ENCODE peak calls at places on chromosomes 3 and 15, in eight cellular contexts. E is CD4-positive, CD25-positive, alpha-beta regulatory T cell; Z is A673; L is CD4-positive, alpha-beta memory T cell; V is adrenal gland; P is fibroblast of lung; N is thyroid gland; I is tibial nerve. Y is an unnamed sample. For H3K4me1, the result is how much of the 10 kb centered on the place peaks cover.

GRCh38 chr3:100581650-100582049 is 27.8 kb upstream of the ADGRG7 start:
- DNase-seq in P (no peak), N (no peak), E (no peak), I (no peak), Z (no peak), L (no peak), V (no peak), Y (no peak)

GRCh38 chr3:159897331-159898075 is 91.1 kb upstream of the IL12A start:
- DNase-seq in Z (peak), L (no peak), N (no peak), I (no peak), E (no peak), V (no peak), P (peak), Y (no peak)

GRCh38 chr15:82570721-82571519 is 30.7 kb upstream of the RPS17 start:
- DNase-seq in N (no peak), V (no peak), E (no peak), Z (no peak), P (peak), I (no peak), L (no peak), Y (no peak)

GRCh38 chr3:25405335-25405734 is 22.7 kb upstream of the RARB start:
- DNase-seq in L (no peak), I (no peak), N (no peak), Z (no peak), V (no peak), E (no peak), P (no peak), Y (no peak)

GRCh38 chr3:197891-198491 is 1.4 kb downstream of the CHL1 start:
- DNase-seq in N (no peak), P (no peak), L (no peak), V (no peak), I (no peak), E (no peak), Z (peak), Y (no peak)

GRCh38 chr15:56244237-56244810 is 645 bp upstream of the RFX7 start:
- DNase-seq in Z (peak), L (peak), E (peak), P (peak), I (no peak), N (peak), V (peak), Y (peak)

GRCh38 chr15:48324949-48325348 is 6.3 kb upstream of the DUT start:
- DNase-seq in V (no peak), N (peak), E (no peak), L (no peak), P (no peak), I (no peak), Z (no peak), Y (no peak)

GRCh38 chr15:60798821-60799220 is 319.9 kb upstream of the ICE2 start:
- DNase-seq in P (peak), N (no peak), L (no peak), V (peak), Z (peak), I (no peak), E (no peak), Y (no peak)

GRCh38 chr3:127811717-127812116 is 10.6 kb downstream of the MGLL start:
- DNase-seq in N (no peak), P (no peak), E (no peak), V (no peak), L (no peak), Z (no peak), I (no peak), Y (no peak)

GRCh38 chr3:67113802-67114407 is 115.8 kb downstream of the KBTBD8 start:
- DNase-seq in Z (peak), P (peak), V (peak), L (peak), I (peak), E (peak), N (peak), Y (peak)

GRCh38 chr3:184602406-184603155 is 41.0 kb downstream of the EPHB3 start:
- DNase-seq in P (no peak), E (no peak), Z (no peak), N (no peak), I (no peak), V (peak), L (no peak), Y (peak)

GRCh38 chr3:126343675-126344074 is 13.5 kb downstream of the KLF15 start:
- DNase-seq in I (no peak), E (no peak), V (no peak), Z (no peak), N (no peak), P (no peak), L (no peak), Y (peak)

GRCh38 chr3:10085738-10086137 is 22.3 kb downstream of the FANCD2OS start:
- DNase-seq in P (no peak), E (no peak), Z (no peak), N (peak), L (no peak), V (no peak), I (no peak), Y (no peak)

DNA sequence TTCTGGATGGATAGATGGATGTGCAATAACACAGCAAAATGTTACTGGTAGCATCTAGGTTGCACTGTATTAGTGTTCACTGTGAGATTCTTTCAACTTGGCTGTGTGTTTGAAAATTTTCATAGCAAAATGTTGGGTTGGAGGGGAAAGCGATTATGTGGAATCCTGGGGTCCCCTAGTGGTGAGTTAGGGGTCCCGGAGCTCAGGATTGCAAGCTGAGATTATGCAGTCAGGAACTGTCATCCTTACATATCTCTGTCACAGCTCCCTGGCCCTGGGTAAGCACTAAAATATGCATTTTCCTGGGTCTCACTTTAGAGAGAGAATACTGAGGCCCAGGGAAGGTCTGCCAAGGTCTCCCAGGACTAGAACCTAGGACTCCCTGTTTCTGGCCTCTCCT is 77.2 kb downstream of the CEMIP start:
- DNase-seq in P (no peak), E (no peak), N (no peak), L (no peak), V (no peak), Z (peak), I (no peak), Y (no peak)
- H3K4me1 ChIP-seq in P (under half), E (under half), N (under half), L (under half), V (under half), Z (under half), I (under half), Y (under half)

DNA sequence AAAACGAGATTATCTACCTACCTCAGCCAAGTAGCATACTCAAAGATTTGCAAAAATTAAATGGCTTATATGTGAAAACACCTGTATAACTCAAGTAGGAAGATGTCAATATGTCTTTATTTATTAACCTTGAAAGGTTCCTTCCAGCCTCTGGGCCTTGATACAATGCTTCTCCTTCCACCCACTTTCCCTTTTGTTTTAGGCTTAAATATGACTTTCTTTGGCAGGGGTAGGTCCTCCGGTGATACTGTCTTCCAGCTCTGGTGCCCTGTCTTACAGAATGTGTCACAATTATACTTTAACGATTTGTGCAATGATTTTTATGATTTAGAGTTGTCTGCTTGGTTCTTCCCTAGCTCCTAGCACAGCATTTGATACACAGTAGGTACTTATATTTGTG is 4.1 kb downstream of the LINS1 start:
- DNase-seq in E (no peak), V (no peak), P (no peak), L (no peak), Z (no peak), I (no peak), N (no peak), Y (no peak)
- H3K27ac ChIP-seq in E (peak), V (no peak), P (no peak), L (peak), Z (no peak), I (no peak), N (no peak), Y (no peak)

DNA sequence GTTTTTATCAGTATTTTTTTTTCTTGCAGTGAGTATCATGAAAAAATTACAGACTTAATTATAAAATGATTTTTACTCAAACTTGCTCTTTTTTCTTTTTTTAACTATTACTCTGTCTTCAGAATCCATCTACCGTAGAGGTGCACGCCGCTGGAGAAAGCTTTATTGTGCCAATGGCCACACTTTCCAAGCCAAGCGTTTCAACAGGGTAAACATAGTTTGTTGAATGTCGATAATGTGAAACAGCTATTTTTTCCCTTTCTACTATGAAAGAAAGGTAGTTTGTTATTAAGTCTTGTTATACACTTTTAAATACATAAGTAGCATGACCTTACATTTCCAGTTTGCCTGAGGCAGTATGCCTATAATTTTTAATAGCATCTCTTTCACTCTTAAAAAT is 45.6 kb downstream of the PRKCI start:
- DNase-seq in E (no peak), V (no peak), P (no peak), N (no peak), I (no peak), L (no peak), Z (no peak), Y (no peak)
- H3K4me1 ChIP-seq in E (under half), V (under half), P (under half), N (under half), I (under half), L (under half), Z (under half), Y (under half)

DNA sequence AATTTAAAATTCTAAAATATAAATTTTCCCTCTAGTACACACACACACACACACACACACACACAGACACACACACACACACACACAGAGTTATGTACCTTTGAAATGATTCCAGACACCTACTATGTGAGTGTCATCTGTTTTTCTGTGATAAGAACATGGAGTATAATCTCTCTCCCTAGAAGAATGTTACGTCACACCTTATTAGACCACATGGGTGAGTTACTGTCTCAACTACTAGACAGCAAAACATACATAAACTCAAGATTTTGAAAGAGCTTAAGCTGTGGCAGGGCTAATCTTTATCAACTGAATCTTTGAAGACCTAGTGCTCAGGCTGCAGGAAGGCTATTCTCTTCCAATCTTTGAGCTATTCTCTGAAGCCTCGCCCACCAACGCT is 385.9 kb upstream of the BCHE start:
- DNase-seq in E (no peak), L (no peak), P (no peak), I (no peak), Z (no peak), V (no peak), N (no peak), Y (no peak)
- H3K27ac ChIP-seq in E (no peak), L (no peak), P (no peak), I (no peak), Z (no peak), V (no peak), N (no peak), Y (no peak)

GRCh38 chr3:64215084-64215483 is 10.2 kb downstream of the PRICKLE2 start:
- DNase-seq in Z (no peak), V (no peak), E (no peak), N (no peak), L (no peak), I (no peak), P (no peak), Y (no peak)
- H3K4me1 ChIP-seq in Z (under half), V (under half), E (under half), N (under half), L (under half), I (under half), P (under half), Y (under half)

GRCh38 chr3:194134231-194134756 is 1.7 kb upstream of the HES1 start:
- DNase-seq in I (peak), L (no peak), V (peak), Z (peak), P (peak), N (peak), E (peak), Y (peak)

GRCh38 chr3:194132465-194133358 is 3.2 kb upstream of the HES1 start:
- DNase-seq in V (no peak), N (no peak), Z (no peak), L (no peak), E (no peak), I (no peak), P (no peak), Y (no peak)

GRCh38 chr3:194134757-194135515 is 1.0 kb upstream of the HES1 start:
- DNase-seq in P (peak), Z (peak), V (peak), E (peak), N (peak), I (peak), L (peak), Y (peak)

GRCh38 chr3:194135516-194135805 is 487 bp upstream of the HES1 start:
- DNase-seq in I (no peak), Z (no peak), P (no peak), V (no peak), E (no peak), L (no peak), N (no peak), Y (no peak)

GRCh38 chr3:194133661-194134230 is 2.2 kb upstream of the HES1 start:
- DNase-seq in L (no peak), N (peak), E (no peak), I (no peak), P (no peak), Z (peak), V (peak), Y (peak)
- H3K27ac ChIP-seq in L (no peak), N (peak), E (no peak), I (peak), P (no peak), Z (peak), V (peak), Y (peak)

DNA sequence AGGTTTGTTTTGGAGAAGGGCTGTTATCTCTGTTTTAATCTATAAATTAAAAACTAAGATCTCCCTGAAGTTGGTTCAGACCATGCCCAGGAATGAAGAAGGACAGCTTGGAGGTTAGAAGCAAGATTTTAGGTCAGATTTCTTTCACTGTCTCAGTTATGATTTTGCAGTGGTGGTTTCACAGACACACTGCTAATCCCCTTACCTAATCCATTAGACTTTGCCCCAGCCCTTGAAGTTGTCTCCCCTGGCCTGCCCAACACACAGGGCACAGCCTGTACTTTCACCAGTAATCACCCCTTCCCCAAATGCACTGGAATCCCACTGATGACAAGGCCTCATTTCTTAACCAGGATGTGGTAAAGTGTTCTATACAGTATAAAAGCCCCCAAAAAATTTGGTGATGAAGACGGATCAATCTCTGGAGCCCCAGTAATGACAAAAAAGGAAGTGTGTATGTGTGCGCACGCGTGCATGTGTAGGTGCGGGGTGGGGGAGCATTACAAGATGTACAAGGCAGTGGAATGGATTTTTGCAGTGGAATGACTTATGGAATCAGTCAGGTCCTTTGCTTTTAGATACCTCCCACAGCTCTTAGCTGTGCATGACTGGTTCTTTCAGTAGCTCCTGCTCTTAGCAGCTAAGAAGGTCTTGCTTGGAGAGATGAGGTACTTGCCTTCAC is 73.1 kb upstream of the TERB2 start:
- DNase-seq in E (no peak), P (no peak), N (peak), I (no peak), Z (no peak), V (no peak), L (no peak), Y (no peak)
- H3K4me1 ChIP-seq in E (under half), P (under half), N (under half), I (under half), Z (under half), V (under half), L (under half), Y (under half)

DNA sequence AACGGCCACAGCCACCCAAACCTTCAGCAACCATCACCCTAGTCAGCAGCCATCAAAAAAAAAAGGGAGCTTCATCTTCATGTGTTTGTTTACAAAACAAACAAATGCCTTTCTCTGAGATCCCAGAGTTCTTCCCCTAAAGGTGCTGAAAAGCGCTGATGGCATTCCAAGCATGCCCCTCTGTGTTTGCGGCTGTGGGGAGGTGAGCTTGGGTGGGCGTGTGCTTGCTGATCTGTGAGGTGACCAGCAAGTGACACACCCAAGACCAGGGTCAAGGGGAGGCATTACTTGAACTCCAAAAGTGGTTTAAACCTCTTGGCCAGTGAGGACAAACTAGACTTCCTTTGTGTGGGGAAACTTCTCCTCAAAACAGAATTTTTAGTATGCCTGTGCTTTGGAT is 81.5 kb downstream of the DHX36 start:
- DNase-seq in E (no peak), P (no peak), N (no peak), V (no peak), Z (no peak), I (no peak), L (no peak), Y (no peak)
- H3K27ac ChIP-seq in E (no peak), P (peak), N (no peak), V (peak), Z (no peak), I (peak), L (no peak), Y (no peak)

GRCh38 chr3:161349529-161350278 is 21.6 kb downstream of the SPTSSB start:
- DNase-seq in L (peak), V (no peak), P (peak), I (no peak), N (no peak), Z (peak), E (no peak), Y (no peak)
- H3K4me1 ChIP-seq in L (under half), V (under half), P (under half), I (under half), N (under half), Z (under half), E (under half), Y (under half)

GRCh38 chr15:76293361-76293760 is 17.9 kb downstream of the ETFA start:
- DNase-seq in N (no peak), Z (no peak), V (no peak), P (no peak), I (no peak), E (no peak), L (no peak), Y (no peak)
- H3K27ac ChIP-seq in N (no peak), Z (no peak), V (no peak), P (no peak), I (no peak), E (no peak), L (no peak), Y (no peak)

Y was measured in psoas muscle.